ENCODE peak calls at places on chromosome 11, in seven cellular contexts. W is thoracic aorta, A is fibroblast of mammary gland, Q is right atrium auricular region, J is Panc1, E is GM23338, P is AG10803. N is an unnamed sample.

GRCh38 chr11:118076754-118077281 is at the start of gene TMPRSS4:
- DNase-seq in E (peak; percentile 79), W (no peak), P (no peak), J (no peak), Q (no peak), A (no peak), N (no peak)

GRCh38 chr11:70326365-70326803 is 55.9 kb downstream of the PPFIA1 start:
- DNase-seq in P (peak; percentile 88), Q (no peak), J (no peak), W (no peak), A (peak; percentile 86), E (no peak), N (peak; percentile 93)

GRCh38 chr11:27545946-27546345 is 39.4 kb upstream of the LIN7C start:
- DNase-seq in P (no peak), E (peak; percentile 5), Q (no peak), W (no peak), A (no peak), J (no peak), N (no peak)

GRCh38 chr11:80214413-80214812 is 773.6 kb upstream of the TENM4 start:
- DNase-seq in Q (no peak), P (no peak), E (no peak), J (no peak), A (no peak), W (no peak), N (no peak)

GRCh38 chr11:116610190-116610589 is 162.6 kb downstream of the BUD13 start:
- DNase-seq in J (no peak), P (no peak), W (no peak), A (no peak), Q (peak; percentile 52), E (no peak), N (no peak)

GRCh38 chr11:69351460-69351859 is 57.5 kb downstream of the MYEOV start:
- DNase-seq in P (peak; percentile 82), Q (no peak), A (peak; percentile 65), W (no peak), E (no peak), J (no peak), N (peak; percentile 77)

GRCh38 chr11:62152245-62153086 is 28.7 kb downstream of the INCENP start:
- DNase-seq in E (no peak), P (no peak), A (no peak), Q (peak; percentile 44), W (no peak), J (no peak), N (no peak)

GRCh38 chr11:47917643-47918369 is 62.6 kb upstream of the PTPRJ start:
- DNase-seq in Q (peak; percentile 97), E (peak; percentile 66), J (no peak), W (peak; percentile 62), P (peak; percentile 95), A (peak; percentile 89), N (peak; percentile 99)

GRCh38 chr11:47127213-47127612 is 49.5 kb downstream of the ARFGAP2 start:
- DNase-seq in W (no peak), P (no peak), Q (no peak), E (no peak), A (no peak), J (no peak), N (no peak)

GRCh38 chr11:103936059-103936458 is 100.4 kb upstream of the DDI1 start:
- DNase-seq in J (no peak), W (no peak), Q (no peak), A (peak; percentile 64), E (no peak), P (peak; percentile 44), N (no peak)

GRCh38 chr11:6505577-6506240 is 8.6 kb downstream of the DNHD1 start:
- DNase-seq in Q (no peak), J (peak; percentile 64), P (peak; percentile 77), E (peak; percentile 76), W (no peak), A (peak; percentile 92), N (peak; percentile 74)

GRCh38 chr11:125207866-125208425 is 43.4 kb downstream of the PKNOX2 start:
- DNase-seq in E (no peak), P (peak; percentile 3), W (no peak), J (no peak), A (peak; percentile 37), Q (no peak), N (peak; percentile 40)

GRCh38 chr11:62540804-62541671 is 5.6 kb downstream of the AHNAK start:
- DNase-seq in E (no peak), Q (no peak), W (no peak), J (no peak), A (peak; percentile 33), P (no peak), N (no peak)

GRCh38 chr11:68763181-68763721 is 11.9 kb upstream of the TESMIN start:
- DNase-seq in J (no peak), Q (no peak), E (peak; percentile 49), W (no peak), A (no peak), P (no peak), N (no peak)

GRCh38 chr11:1875093-1875785 is 16.5 kb downstream of the PRR33 start:
- DNase-seq in E (no peak), W (no peak), Q (no peak), J (no peak), A (peak; percentile 35), P (no peak), N (no peak)

GRCh38 chr11:91163619-91164451 is 941.0 kb upstream of the CHORDC1 start:
- DNase-seq in Q (no peak), E (no peak), W (no peak), A (peak; percentile 17), P (no peak), J (no peak), N (peak; percentile 57)

GRCh38 chr11:31641477-31642062 is 132.0 kb downstream of the ELP4 start:
- DNase-seq in E (peak; percentile 86), J (no peak), P (peak; percentile 33), A (peak; percentile 53), W (no peak), Q (no peak), N (peak; percentile 57)

GRCh38 chr11:118084247-118084646 is 2.5 kb downstream of the SMIM35 start:
- DNase-seq in E (no peak), J (no peak), P (peak; percentile 2), Q (no peak), W (no peak), A (peak; percentile 10), N (peak; percentile 21)

GRCh38 chr11:131481317-131481716 is 110.9 kb downstream of the NTM start:
- DNase-seq in E (no peak), A (no peak), W (no peak), Q (no peak), P (peak; percentile 3), J (no peak), N (no peak)

DNA sequence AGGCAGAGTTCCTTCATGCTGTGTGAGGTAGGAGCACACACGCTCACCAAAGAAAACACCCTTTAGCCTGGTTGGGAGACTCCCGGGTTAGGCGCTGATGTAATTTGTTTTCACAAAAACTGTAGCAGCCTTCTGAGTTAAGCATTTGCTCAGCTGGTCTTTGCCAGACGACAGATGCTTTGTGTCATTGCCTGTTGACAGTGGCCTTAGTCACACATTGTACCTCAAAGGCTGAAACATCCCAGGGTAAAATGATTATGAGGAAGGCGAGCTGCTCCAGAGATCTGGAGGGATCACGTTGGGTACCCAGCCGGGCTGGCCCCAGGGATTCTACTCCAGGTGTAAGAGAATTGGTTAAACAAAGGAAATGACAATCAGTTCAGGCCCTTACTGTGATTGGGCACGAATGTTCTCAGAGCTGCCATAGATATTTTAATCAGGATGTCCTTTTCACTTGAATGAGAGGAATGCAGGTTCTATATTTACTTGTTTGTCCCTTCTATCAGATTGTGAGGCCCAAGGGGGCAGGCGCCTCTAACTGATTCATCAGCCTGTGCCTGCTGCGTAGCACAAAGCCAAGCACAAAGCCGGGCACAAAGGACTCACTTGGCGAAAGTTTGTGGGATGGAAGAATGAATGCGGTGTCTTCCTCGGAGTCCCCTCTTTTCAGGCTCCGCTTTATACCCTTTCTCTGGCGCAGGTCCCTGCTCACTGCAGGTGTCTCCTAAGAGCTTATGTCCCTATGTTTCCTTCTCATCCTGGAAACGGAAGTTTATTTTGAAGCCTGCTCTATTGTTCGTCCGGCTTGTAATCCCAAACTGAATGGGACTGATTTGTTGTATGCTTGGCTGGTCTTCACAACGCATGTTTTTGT is 47.1 kb downstream of the ADM start:
- DNase-seq in Q (peak; percentile 87), P (peak; percentile 84), E (peak; percentile 99), J (peak; percentile 81), W (peak; percentile 22), A (peak; percentile 89), N (peak; percentile 92)
- H3K4me3 ChIP-seq in Q (no peak overlapping the region), P (no peak overlapping the region), E (peak overlapping the region; percentile 0), J (no peak overlapping the region), W (no peak overlapping the region), A (no peak overlapping the region), N (no peak overlapping the region)

DNA sequence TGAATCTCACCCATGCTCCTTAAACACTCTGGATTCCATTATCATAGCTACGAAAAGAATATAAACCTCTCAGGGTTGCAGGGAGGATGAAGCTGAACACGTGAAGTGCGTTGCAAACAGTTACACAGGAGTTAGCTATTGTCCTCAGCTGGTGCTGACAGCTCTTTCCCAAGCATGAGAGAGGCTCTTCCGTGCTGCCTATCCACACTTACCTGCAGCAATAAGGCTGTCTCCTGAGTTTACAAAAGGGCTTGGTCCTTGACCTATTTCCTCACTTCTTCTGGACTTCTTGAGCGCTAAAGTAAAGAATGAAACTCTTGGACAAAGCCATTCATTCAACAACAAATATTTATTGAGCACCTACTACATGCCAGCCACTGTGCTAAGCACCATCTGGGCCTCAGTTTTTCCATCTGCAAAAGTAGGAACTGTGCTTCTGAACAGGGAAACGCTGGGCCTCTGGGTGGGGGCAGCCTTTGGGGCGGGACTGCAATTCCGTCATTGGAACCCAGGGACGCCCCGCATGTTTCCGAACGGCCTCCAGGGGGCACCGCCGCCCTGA is 749 bp upstream of the ARL2 start:
- DNase-seq in J (no peak), Q (peak; percentile 96), W (peak; percentile 81), A (peak; percentile 82), E (peak; percentile 94), P (peak; percentile 84), N (peak; percentile 89)
- TF ChIP-seq CTCF in J (no peak), Q (peak; percentile 68), W (peak; percentile 71), A (peak; percentile 72), E (peak; percentile 86), P (peak; percentile 67), N (peak; percentile 63)

GRCh38 chr11:72738199-72739141 is 13.7 kb downstream of the ARAP1 start:
- DNase-seq in A (peak; percentile 73), P (peak; percentile 52), J (no peak), Q (peak; percentile 79), E (peak; percentile 33), W (no peak), N (no peak)
- H3K4me3 ChIP-seq in A (no peak overlapping the region), P (no peak overlapping the region), J (no peak overlapping the region), Q (peak overlapping the region; percentile 16), E (no peak overlapping the region), W (peak overlapping the region; percentile 14), N (no peak overlapping the region)

DNA sequence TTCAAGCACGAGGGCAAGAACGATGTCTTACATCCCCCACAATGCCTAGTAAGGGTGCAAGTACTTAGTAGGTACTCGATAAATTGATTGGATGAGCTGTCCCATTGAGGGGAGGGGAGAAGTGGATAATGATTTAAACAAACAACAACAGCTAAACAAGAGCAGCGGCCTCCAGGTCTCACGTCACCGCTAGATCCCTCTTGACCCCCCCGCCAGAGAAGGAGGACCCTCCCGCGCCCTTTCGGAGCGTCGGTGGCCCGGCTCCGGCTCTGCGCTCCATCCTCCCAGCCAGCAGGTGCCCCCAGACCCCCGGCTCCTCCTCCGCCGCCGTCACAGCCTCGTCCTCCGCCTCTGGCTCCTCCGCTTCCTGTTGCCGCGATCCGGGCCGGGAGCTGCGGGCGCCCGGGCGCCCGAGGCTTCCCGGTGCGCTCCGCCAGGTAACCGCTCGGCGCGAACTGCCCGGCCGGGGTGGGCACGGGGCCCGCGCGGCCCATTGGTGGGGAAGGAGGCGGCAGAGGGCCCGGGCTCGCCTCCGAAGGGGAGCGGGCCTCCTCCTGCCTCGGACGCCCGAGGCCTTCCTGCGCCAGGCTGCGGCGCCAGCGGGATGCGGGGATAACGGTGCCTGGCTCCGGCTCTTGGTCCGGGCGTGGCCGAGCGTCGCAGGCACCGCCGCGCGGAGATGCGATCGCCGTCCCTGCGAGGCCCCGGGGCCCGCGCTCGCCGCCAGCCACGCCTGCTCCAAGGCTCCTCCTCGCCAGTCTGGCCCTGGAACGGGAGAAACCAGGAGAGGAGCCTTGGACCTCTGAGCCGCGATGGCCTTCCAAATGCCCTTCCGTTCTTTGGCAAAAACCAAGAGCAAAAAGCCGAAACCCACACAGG is at the start of gene TLCD5:
- DNase-seq in Q (no peak), W (no peak), P (peak; percentile 64), A (peak; percentile 58), J (no peak), E (peak; percentile 95), N (peak; percentile 67)
- TF ChIP-seq CTCF in Q (no peak), W (no peak), P (peak; percentile 23), A (no peak), J (peak; percentile 65), E (peak; percentile 55), N (no peak)

N was measured in fibroblast of pulmonary artery.